ENCODE peak calls at places on chromosome 2, in nine cellular contexts. V is endothelial cell, E is cardiac muscle cell, H is psoas muscle, Q is heart left ventricle, J is Peyer's patch, K is breast epithelium, R is colonic mucosa, U is HFFc6. F is an unnamed sample.

GRCh38 chr2:180781276-180781675 is 199.1 kb upstream of the UBE2E3 start:
- DNase-seq in E (no peak), Q (no peak), K (no peak), R (no peak), J (no peak), H (no peak), U (no peak), V (no peak), F (no peak)

GRCh38 chr2:28990445-28990844 is 9.3 kb downstream of the TOGARAM2 start:
- DNase-seq in K (no peak), V (no peak), R (no peak), H (peak), Q (no peak), E (no peak), J (no peak), U (no peak), F (no peak)

GRCh38 chr2:103810875-103811274 is 1043.0 kb upstream of the POU3F3 start:
- DNase-seq in H (no peak), K (no peak), J (no peak), E (no peak), U (no peak), V (no peak), Q (no peak), R (no peak), F (no peak)

GRCh38 chr2:196206804-196207203 is 35.4 kb upstream of the STK17B start:
- DNase-seq in K (no peak), E (no peak), H (no peak), V (no peak), J (no peak), Q (no peak), U (no peak), R (no peak), F (no peak)

GRCh38 chr2:17754773-17755425 is 961 bp downstream of the GEN1 start:
- DNase-seq in K (no peak), E (no peak), V (no peak), J (no peak), R (no peak), U (no peak), H (no peak), Q (no peak), F (no peak)

GRCh38 chr2:25258814-25259743 is 82.6 kb downstream of the DNMT3A start:
- DNase-seq in K (no peak), E (no peak), H (peak), J (no peak), R (no peak), Q (no peak), V (no peak), U (no peak), F (no peak)

GRCh38 chr2:181790716-181791649 is 100.5 kb upstream of the ITPRID2 start:
- DNase-seq in J (no peak), R (peak), U (peak), V (no peak), K (no peak), H (no peak), E (no peak), Q (no peak), F (no peak)

GRCh38 chr2:169910109-169910799 is 83.0 kb downstream of the UBR3 start:
- DNase-seq in K (no peak), Q (no peak), E (no peak), V (no peak), R (no peak), J (no peak), U (no peak), H (no peak), F (no peak)

GRCh38 chr2:46446871-46447568 is 32.3 kb upstream of the TMEM247 start:
- DNase-seq in H (no peak), V (no peak), U (no peak), J (no peak), K (no peak), E (no peak), R (no peak), Q (no peak), F (no peak)

GRCh38 chr2:11745613-11746375 is 638 bp upstream of the LPIN1 start:
- DNase-seq in R (no peak), U (no peak), E (no peak), Q (no peak), V (no peak), H (peak), K (no peak), J (no peak), F (no peak)

GRCh38 chr2:64143154-64144056 is 815 bp downstream of the PELI1 start:
- DNase-seq in H (peak), R (no peak), J (no peak), V (peak), Q (no peak), U (no peak), K (no peak), E (peak), F (peak)

GRCh38 chr2:98416760-98417159 is 27.9 kb upstream of the INPP4A start:
- DNase-seq in V (no peak), R (no peak), K (no peak), U (no peak), E (no peak), J (no peak), Q (no peak), H (no peak), F (no peak)

GRCh38 chr2:237524631-237525030 is 37.6 kb downstream of the MLPH start:
- DNase-seq in U (no peak), Q (no peak), J (peak), H (no peak), E (no peak), V (no peak), R (no peak), K (no peak), F (no peak)

GRCh38 chr2:70746076-70746475 is 21.9 kb downstream of the ADD2 start:
- DNase-seq in R (no peak), U (no peak), E (no peak), Q (no peak), J (no peak), V (no peak), H (no peak), K (no peak), F (no peak)

GRCh38 chr2:32805104-32806095 is 141.4 kb upstream of the LTBP1 start:
- DNase-seq in K (no peak), R (peak), V (no peak), H (no peak), U (peak), E (peak), Q (no peak), J (no peak), F (no peak)

GRCh38 chr2:108621689-108622681 is 87.7 kb downstream of the LIMS1 start:
- DNase-seq in K (no peak), V (peak), E (no peak), R (no peak), J (no peak), H (no peak), Q (no peak), U (no peak), F (no peak)

GRCh38 chr2:37593694-37594093 is 77.7 kb downstream of the CDC42EP3 start:
- DNase-seq in Q (no peak), R (no peak), U (no peak), J (no peak), E (no peak), H (no peak), K (no peak), V (no peak), F (no peak)

GRCh38 chr2:81714817-81715216 is 1410.3 kb upstream of the LRRTM1 start:
- DNase-seq in J (no peak), V (no peak), E (no peak), K (no peak), U (no peak), R (no peak), Q (no peak), H (no peak), F (no peak)

GRCh38 chr2:222949073-222949472 is 88.2 kb downstream of the ACSL3 start:
- DNase-seq in R (no peak), V (no peak), J (no peak), E (no peak), H (no peak), Q (no peak), U (no peak), K (no peak), F (no peak)

GRCh38 chr2:226622484-226622883 is 177.1 kb downstream of the IRS1 start:
- DNase-seq in Q (no peak), K (no peak), U (no peak), V (no peak), R (no peak), J (no peak), E (no peak), H (no peak), F (no peak)
- TF ChIP-seq CTCF in Q (no peak), K (no peak), U (peak), V (peak), R (no peak), J (peak), E (no peak), H (peak), F (no peak)

DNA sequence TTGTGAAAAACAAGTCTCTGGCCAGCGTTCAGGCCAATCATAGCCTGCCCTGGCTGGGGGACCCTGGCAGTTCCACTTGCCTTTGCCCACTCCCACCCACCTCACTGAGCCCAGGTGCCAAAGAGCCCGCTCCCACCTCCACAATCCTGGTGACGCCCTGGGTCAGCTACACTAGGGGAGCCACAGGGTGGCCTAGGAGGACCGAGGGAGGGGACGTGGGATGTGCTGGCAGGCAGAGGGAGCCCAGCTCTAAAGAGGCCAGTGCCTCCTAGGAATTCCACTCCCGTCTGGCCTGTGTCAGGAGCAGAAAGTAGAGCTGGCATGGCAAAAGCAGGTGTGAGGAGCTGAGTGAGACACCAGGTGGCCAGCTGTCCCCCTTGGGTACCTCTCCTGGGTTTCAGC is 49.3 kb downstream of the TNS1 start:
- DNase-seq in J (peak), V (no peak), H (no peak), U (no peak), E (peak), R (no peak), Q (peak), K (no peak), F (no peak)
- TF ChIP-seq CTCF in J (no peak), V (no peak), H (no peak), U (no peak), E (no peak), R (no peak), Q (no peak), K (no peak), F (peak)

GRCh38 chr2:208101716-208102631 is 22.4 kb downstream of the CRYGD start:
- DNase-seq in E (no peak), Q (no peak), R (no peak), J (no peak), U (peak), V (no peak), K (no peak), H (no peak), F (no peak)
- TF ChIP-seq CTCF in E (peak), Q (peak), R (no peak), J (peak), U (peak), V (no peak), K (no peak), H (no peak), F (no peak)

GRCh38 chr2:111617804-111618576 is 266.0 kb downstream of the ANAPC1 start:
- DNase-seq in U (no peak), K (no peak), E (no peak), J (no peak), Q (peak), V (no peak), R (no peak), H (peak), F (peak)
- TF ChIP-seq CTCF in U (no peak), K (no peak), E (no peak), J (no peak), Q (no peak), V (no peak), R (no peak), H (no peak), F (no peak)

DNA sequence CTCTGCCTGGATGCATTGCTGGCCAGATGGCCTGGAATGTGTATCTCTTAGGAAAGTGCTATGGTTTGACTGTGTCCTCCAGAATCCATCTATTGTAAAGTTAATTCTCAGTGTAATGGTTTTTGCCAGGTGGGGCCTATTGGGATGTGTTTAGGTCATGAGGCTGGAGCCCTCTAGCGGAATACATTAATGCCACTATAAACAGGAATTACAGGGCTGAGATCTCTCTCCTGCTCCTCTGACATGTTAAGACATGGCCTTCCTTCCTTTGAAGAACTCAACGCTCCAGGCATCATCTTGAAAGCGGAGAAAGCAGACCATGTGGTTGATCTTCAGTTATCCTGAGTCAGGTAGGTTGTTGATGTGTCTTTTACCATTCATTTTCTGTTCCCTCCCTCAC is 276.4 kb downstream of the RPIA start:
- DNase-seq in H (no peak), R (no peak), K (no peak), E (peak), V (no peak), Q (no peak), J (no peak), U (no peak), F (no peak)
- TF ChIP-seq CTCF in H (no peak), R (no peak), K (no peak), E (peak), V (no peak), Q (no peak), J (no peak), U (peak), F (no peak)

F was measured in heart right ventricle.